ENCODE peak calls at places on chromosome 3, in four cellular contexts. U, Q, L and J are unnamed samples.

GRCh38 chr3:4995500-4996053 is 16.3 kb downstream of the BHLHE40 start:
- DNase-seq in U (no peak), Q (no peak), L (peak), J (peak)

GRCh38 chr3:71484047-71484446 is 99.5 kb downstream of the FOXP1 start:
- DNase-seq in U (no peak), Q (no peak), L (no peak), J (no peak)

GRCh38 chr3:194532591-194532990 is 45.8 kb upstream of the ATP13A3 start:
- DNase-seq in U (no peak), Q (no peak), L (no peak), J (no peak)

GRCh38 chr3:13818919-13819318 is 61.0 kb downstream of the WNT7A start:
- DNase-seq in U (no peak), Q (no peak), L (no peak), J (no peak)

GRCh38 chr3:20320489-20320888 is 134.5 kb upstream of the SGO1 start:
- DNase-seq in U (no peak), Q (no peak), L (no peak), J (no peak)

GRCh38 chr3:46012246-46012645 is 15.0 kb downstream of the XCR1 start:
- DNase-seq in U (no peak), Q (no peak), L (no peak), J (no peak)

GRCh38 chr3:184262166-184262926 is 993 bp upstream of the CAMK2N2 start:
- DNase-seq in U (no peak), Q (no peak), L (no peak), J (no peak)

GRCh38 chr3:6799264-6799915 is 61.5 kb upstream of the GRM7 start:
- DNase-seq in U (no peak), Q (no peak), L (no peak), J (no peak)

GRCh38 chr3:57030711-57031110 is 29.8 kb upstream of the SPATA12 start:
- DNase-seq in U (no peak), Q (no peak), L (no peak), J (no peak)

GRCh38 chr3:127722928-127723603 is 50.3 kb downstream of the ABTB1 start:
- DNase-seq in U (no peak), Q (no peak), L (no peak), J (no peak)

GRCh38 chr3:133578548-133579191 is 5.2 kb downstream of the CDV3 start:
- DNase-seq in U (no peak), Q (no peak), L (peak), J (peak)

GRCh38 chr3:189233225-189233858 is 61.6 kb downstream of the TPRG1 start:
- DNase-seq in U (peak), Q (peak), L (peak), J (peak)

GRCh38 chr3:62601238-62601856 is 228.0 kb upstream of the FEZF2 start:
- DNase-seq in U (no peak), Q (no peak), L (peak), J (peak)

GRCh38 chr3:191531434-191531833 is 70.5 kb downstream of the PYDC2 start:
- DNase-seq in U (no peak), Q (no peak), L (peak), J (peak)

GRCh38 chr3:119695480-119695879 is 7.3 kb upstream of the CFAP91 start:
- DNase-seq in U (no peak), Q (no peak), L (no peak), J (peak)

GRCh38 chr3:48409291-48410201 is 20.3 kb downstream of the PLXNB1 start:
- DNase-seq in U (peak), Q (peak), L (no peak), J (no peak)

GRCh38 chr3:67017211-67017610 is 19.1 kb downstream of the KBTBD8 start:
- DNase-seq in U (no peak), Q (no peak), L (no peak), J (no peak)

GRCh38 chr3:53948174-53948573 is 56.5 kb upstream of the SELENOK start:
- DNase-seq in U (no peak), Q (no peak), L (no peak), J (no peak)

GRCh38 chr3:159499031-159499793 is 489.4 kb upstream of the IL12A start:
- DNase-seq in U (no peak), Q (no peak), L (peak), J (peak)

GRCh38 chr3:133075027-133075426 is 36.8 kb downstream of the TMEM108 start:
- DNase-seq in U (no peak), Q (no peak), L (no peak), J (no peak)

GRCh38 chr3:136351351-136351750 is 101.2 kb downstream of the PCCB start:
- DNase-seq in U (no peak), Q (no peak), L (peak), J (no peak)

GRCh38 chr3:66047321-66048050 is 8.8 kb upstream of the MAGI1 start:
- DNase-seq in U (peak), Q (no peak), L (peak), J (peak)

GRCh38 chr3:101377796-101378195 is 57.4 kb upstream of the IMPG2 start:
- DNase-seq in U (no peak), Q (no peak), L (peak), J (no peak)

GRCh38 chr3:124397088-124397487 is 333.2 kb upstream of the UMPS start:
- DNase-seq in U (no peak), Q (no peak), L (no peak), J (no peak)

GRCh38 chr3:42493798-42494151 is 8.7 kb upstream of the VIPR1 start:
- DNase-seq in U (no peak), Q (no peak), L (no peak), J (no peak)

GRCh38 chr3:98746882-98747281 is 16.3 kb upstream of the ST3GAL6 start:
- DNase-seq in U (no peak), Q (no peak), L (peak), J (no peak)

GRCh38 chr3:30848093-30848779 is 46.2 kb downstream of the GADL1 start:
- DNase-seq in U (no peak), Q (no peak), L (no peak), J (no peak)

GRCh38 chr3:36124118-36124796 is 256.0 kb upstream of the STAC start:
- DNase-seq in U (no peak), Q (no peak), L (peak), J (no peak)

GRCh38 chr3:122258757-122259371 is 66.2 kb upstream of the CSTA start:
- DNase-seq in U (no peak), Q (no peak), L (peak), J (peak)

GRCh38 chr3:73685061-73685460 is 60.3 kb upstream of the PDZRN3 start:
- DNase-seq in U (no peak), Q (no peak), L (no peak), J (no peak)

GRCh38 chr3:38493019-38493418 is 3.1 kb upstream of the EXOG start:
- DNase-seq in U (no peak), Q (no peak), L (peak), J (no peak)

GRCh38 chr3:48279926-48280325 is 39.0 kb downstream of the ZNF589 start:
- DNase-seq in U (no peak), Q (no peak), L (no peak), J (no peak)

GRCh38 chr3:18300916-18301315 is 124.2 kb downstream of the SATB1 start:
- DNase-seq in U (no peak), Q (no peak), L (no peak), J (no peak)

DNA sequence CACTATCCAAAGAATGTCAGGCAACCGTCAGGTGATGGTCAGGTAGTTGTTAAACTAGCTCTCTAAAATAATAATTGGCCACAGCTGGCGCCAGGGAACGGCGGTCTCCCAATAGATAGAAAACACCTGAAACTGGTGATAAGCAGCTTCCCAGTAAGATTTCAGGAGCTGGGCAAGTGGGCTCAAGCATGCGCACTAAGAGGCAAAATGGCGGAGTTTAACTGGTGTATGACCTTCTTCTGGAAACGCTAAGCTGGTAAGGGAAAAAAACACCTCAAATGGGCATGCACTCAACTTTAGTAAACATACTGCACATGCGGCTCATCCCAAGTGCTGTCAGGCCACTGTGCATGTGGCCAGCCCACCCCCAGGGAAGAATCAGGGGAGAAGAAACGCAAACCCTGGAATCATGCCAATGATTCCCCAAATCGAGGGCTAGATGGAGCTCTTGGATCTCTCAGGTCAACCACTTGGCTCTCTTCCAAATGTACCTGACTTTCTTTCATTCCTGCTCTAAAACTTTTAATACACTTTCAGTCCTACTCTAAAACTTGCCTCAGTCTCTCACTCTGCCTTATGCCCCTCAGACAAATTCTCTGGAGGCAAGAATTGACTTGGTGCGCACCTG is 195.0 kb downstream of the ZNF621 start:
- DNase-seq in U (no peak), Q (no peak), L (no peak), J (no peak)
- TF ChIP-seq CTCF in U (no peak), Q (peak), L (no peak), J (no peak)

GRCh38 chr3:149352556-149352955 is 19.1 kb upstream of the TM4SF18 start:
- DNase-seq in U (no peak), Q (peak), L (no peak), J (peak)
- TF ChIP-seq CTCF in U (peak), Q (peak), L (peak), J (peak)

GRCh38 chr3:111944377-111944776 is 34.4 kb upstream of the ABHD10 start:
- DNase-seq in U (no peak), Q (no peak), L (no peak), J (no peak)
- TF ChIP-seq CTCF in U (no peak), Q (no peak), L (no peak), J (no peak)

GRCh38 chr3:43759297-43759782 is 68.6 kb downstream of the ABHD5 start:
- DNase-seq in U (no peak), Q (no peak), L (peak), J (peak)
- TF ChIP-seq CTCF in U (no peak), Q (no peak), L (peak), J (peak)

GRCh38 chr3:129016725-129017530 is 15.8 kb downstream of the EFCC1 start:
- DNase-seq in U (no peak), Q (no peak), L (peak), J (no peak)

GRCh38 chr3:129016366-129016724 is 15.2 kb downstream of the EFCC1 start:
- DNase-seq in U (no peak), Q (no peak), L (no peak), J (no peak)

GRCh38 chr3:129018271-129018670 is 17.2 kb downstream of the EFCC1 start:
- DNase-seq in U (no peak), Q (no peak), L (no peak), J (no peak)

GRCh38 chr3:129018751-129019150 is 17.6 kb downstream of the EFCC1 start:
- DNase-seq in U (no peak), Q (no peak), L (no peak), J (no peak)

GRCh38 chr3:129017531-129017899 is 16.4 kb downstream of the EFCC1 start:
- DNase-seq in U (no peak), Q (no peak), L (no peak), J (no peak)
- TF ChIP-seq CTCF in U (no peak), Q (no peak), L (no peak), J (no peak)

DNA sequence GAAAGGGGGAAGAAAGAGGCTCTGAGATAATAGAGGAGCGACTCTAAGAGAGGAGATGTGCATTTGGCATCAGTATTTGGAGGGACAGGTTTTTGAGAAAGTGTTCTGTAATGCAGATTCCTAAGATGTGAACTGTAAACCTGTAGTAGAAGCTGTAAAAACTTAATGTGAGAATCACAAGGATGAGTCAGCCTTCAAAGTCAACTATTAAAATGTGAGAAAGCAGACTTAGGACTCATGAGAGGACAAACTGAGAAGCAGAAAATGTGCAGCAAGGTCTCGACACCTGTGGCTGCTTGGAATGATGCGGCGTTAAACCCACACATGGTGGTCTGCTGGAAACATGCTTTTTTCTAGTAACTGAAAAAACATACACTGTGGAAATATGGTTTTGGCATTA is 36.0 kb downstream of the USP13 start:
- DNase-seq in U (no peak), Q (no peak), L (peak), J (peak)
- TF ChIP-seq CTCF in U (no peak), Q (no peak), L (no peak), J (no peak)